ENCODE peak calls at places on chromosomes 11 and 22, in seven cellular contexts. O, H, G, M, C, P and E are unnamed samples.

GRCh38 chr11:20351870-20352269 is 11.6 kb upstream of the HTATIP2 start:
- DNase-seq in H (no peak), O (no peak), M (no peak), P (no peak), G (no peak), C (no peak), E (no peak)

GRCh38 chr11:64249563-64250405 is 1.5 kb upstream of the PLCB3 start:
- DNase-seq in P (no peak), G (no peak), O (no peak), M (no peak), H (no peak), C (no peak), E (no peak)

GRCh38 chr11:47121056-47121455 is 55.6 kb downstream of the ARFGAP2 start:
- DNase-seq in O (no peak), C (no peak), G (no peak), H (no peak), M (no peak), P (no peak), E (no peak)

GRCh38 chr11:27722945-27723344 is 22.7 kb upstream of the BDNF start:
- DNase-seq in C (no peak), M (no peak), P (no peak), H (no peak), O (no peak), G (no peak), E (no peak)

GRCh38 chr22:31230155-31230870 is 18.2 kb downstream of the LIMK2 start:
- DNase-seq in P (no peak), H (no peak), O (peak; percentile 78), M (no peak), C (no peak), G (no peak), E (no peak)

GRCh38 chr11:69122642-69123431 is 32.9 kb upstream of the SMIM38 start:
- DNase-seq in P (peak; percentile 96), G (peak; percentile 83), H (peak; percentile 91), M (no peak), O (peak; percentile 26), C (peak; percentile 56), E (no peak)

GRCh38 chr11:126891556-126892217 is 108.9 kb downstream of the KIRREL3 start:
- DNase-seq in O (no peak), P (no peak), G (no peak), C (no peak), M (no peak), H (no peak), E (no peak)

GRCh38 chr22:24133187-24133965 is 47.9 kb upstream of the SUSD2 start:
- DNase-seq in H (no peak), O (peak; percentile 49), C (no peak), M (no peak), G (no peak), P (no peak), E (no peak)

GRCh38 chr22:49322861-49323622 is 504.6 kb downstream of the BRD1 start:
- DNase-seq in C (no peak), P (peak; percentile 13), O (no peak), G (peak; percentile 2), H (no peak), M (no peak), E (no peak)

GRCh38 chr11:79062814-79063762 is 377.7 kb downstream of the TENM4 start:
- DNase-seq in M (no peak), O (peak; percentile 17), C (peak; percentile 17), H (no peak), P (no peak), G (no peak), E (no peak)

GRCh38 chr22:39493759-39494158 is 8.3 kb upstream of the MIEF1 start:
- DNase-seq in C (no peak), O (no peak), G (no peak), M (no peak), H (no peak), P (no peak), E (no peak)

GRCh38 chr11:112412383-112412782 is 151.7 kb upstream of the PLET1 start:
- DNase-seq in P (no peak), G (no peak), C (no peak), H (no peak), M (no peak), O (no peak), E (no peak)

GRCh38 chr11:17403977-17404759 is 15.7 kb upstream of the KCNJ11 start:
- DNase-seq in H (no peak), O (peak; percentile 36), P (no peak), C (no peak), M (no peak), G (no peak), E (no peak)

GRCh38 chr11:67635231-67635521 is 4.4 kb downstream of the TBX10 start:
- DNase-seq in M (no peak), H (no peak), P (no peak), C (no peak), O (no peak), G (no peak), E (no peak)

GRCh38 chr22:29385305-29385704 is 3.1 kb downstream of the AP1B1 start:
- DNase-seq in H (no peak), G (no peak), M (no peak), C (no peak), P (no peak), O (no peak), E (no peak)

GRCh38 chr22:29390270-29390669 is 1.9 kb upstream of the AP1B1 start:
- DNase-seq in G (no peak), M (no peak), C (no peak), O (no peak), P (no peak), H (no peak), E (no peak)

GRCh38 chr22:29388759-29389090 is 355 bp upstream of the AP1B1 start:
- DNase-seq in P (no peak), M (no peak), G (no peak), O (no peak), H (no peak), C (no peak), E (no peak)

GRCh38 chr22:29385748-29386147 is 2.6 kb downstream of the AP1B1 start:
- DNase-seq in G (no peak), H (no peak), O (peak; percentile 32), M (no peak), P (peak; percentile 57), C (no peak), E (no peak)

DNA sequence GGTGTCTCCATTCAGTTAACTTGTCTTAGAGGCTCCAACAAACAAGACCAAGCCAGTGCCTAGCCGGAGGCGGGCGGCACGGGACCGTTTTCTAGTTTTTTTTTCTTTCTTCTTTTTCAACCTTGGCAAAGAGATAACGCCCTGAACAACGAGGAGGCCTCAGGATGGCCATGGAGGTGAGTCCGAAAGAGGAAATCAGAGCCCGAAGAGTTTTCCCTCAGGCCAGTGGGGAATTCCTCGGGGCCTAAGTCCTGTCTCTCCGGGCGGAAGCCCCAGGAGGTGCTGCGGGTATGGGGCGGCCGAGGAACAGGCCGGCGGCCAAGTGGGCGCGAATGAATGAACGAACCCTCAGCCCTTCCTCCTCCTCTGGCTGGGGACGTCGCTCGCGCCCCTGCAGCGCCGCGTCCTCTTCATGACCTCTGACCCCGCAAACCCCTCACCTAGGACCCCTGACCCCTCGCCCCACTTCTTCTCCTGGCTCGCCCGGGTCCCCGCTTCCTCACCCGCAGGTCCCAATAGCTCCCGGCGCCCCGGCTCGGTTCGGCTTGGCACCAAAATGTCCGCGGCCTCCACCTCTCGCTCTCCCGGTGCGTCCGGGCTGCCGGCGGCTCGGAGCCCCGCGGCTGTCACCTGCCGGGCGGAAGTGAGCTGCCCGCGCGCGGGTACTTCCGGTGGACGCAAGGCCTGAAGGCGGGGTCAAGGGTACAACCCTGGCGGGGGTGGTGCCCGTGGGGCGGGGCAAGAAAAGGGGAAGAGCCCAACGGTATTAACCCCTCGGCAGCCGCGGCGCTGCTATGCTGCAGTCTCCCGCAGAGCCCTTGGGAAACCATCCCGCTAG is at the start of gene AP1B1:
- DNase-seq in O (peak; percentile 96), M (peak; percentile 91), P (peak; percentile 98), G (peak; percentile 80), C (peak; percentile 94), H (peak; percentile 90), E (peak; percentile 79)
- TF ChIP-seq POLR2A in O (peak; percentile 39), M (peak; percentile 19), P (no peak), G (no peak), C (peak; percentile 86), H (peak; percentile 62), E (peak; percentile 73)

GRCh38 chr11:613369-613968 is 2.3 kb downstream of the IRF7 start:
- DNase-seq in C (peak; percentile 89), P (peak; percentile 86), M (no peak), O (peak; percentile 70), H (peak; percentile 63), G (peak; percentile 43), E (peak; percentile 48)
- TF ChIP-seq POLR2A in C (no peak), P (no peak), M (no peak), O (no peak), H (no peak), G (no peak), E (no peak)

DNA sequence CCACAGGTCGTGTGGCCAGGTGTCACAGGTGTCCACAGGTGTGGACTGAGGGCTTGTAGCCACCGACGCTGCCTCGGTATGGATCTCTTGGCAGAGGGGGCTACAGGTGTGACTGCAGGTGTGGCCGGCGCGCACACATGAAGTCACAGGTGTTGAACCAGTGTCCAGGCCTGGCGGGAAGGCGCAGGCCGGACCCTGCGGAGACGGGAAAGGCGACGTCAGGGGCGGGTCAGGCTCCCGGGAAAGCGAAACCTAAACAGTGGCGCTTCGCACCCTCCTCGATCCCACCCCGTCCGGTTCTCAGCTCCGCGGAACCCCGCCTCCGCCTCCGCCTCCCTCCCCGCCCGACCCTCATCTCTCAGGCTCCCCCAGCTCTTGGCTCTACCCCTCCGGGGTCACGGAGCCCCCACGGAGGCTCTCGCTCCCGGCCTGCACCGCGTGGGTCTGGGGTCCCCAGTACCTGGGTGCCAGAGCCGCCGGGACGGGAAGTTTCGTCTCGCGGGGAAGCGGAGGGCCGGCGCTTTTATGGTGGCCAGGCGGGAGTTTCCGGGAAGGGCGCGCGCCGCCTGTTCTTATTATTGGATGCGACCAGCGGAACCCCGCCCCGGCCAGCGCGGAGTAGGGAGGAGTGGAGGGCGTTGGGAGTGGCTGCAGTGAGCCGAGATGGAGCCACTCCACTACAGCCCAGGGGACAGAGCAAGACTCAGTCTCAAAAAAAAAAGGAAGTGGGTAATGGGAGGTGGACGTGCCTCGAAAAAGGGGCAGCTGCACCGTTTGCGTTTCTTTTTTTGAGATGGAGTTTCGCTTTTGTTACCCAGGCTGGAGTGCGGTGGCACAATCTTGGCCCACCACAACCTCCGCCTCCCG is at the start of gene IRF7:
- DNase-seq in M (peak; percentile 88), C (peak; percentile 86), H (peak; percentile 94), O (peak; percentile 98), P (peak; percentile 97), G (peak; percentile 94), E (peak; percentile 92)
- TF ChIP-seq POLR2A in M (peak; percentile 62), C (peak; percentile 81), H (peak; percentile 89), O (peak; percentile 49), P (no peak), G (peak; percentile 68), E (no peak)

DNA sequence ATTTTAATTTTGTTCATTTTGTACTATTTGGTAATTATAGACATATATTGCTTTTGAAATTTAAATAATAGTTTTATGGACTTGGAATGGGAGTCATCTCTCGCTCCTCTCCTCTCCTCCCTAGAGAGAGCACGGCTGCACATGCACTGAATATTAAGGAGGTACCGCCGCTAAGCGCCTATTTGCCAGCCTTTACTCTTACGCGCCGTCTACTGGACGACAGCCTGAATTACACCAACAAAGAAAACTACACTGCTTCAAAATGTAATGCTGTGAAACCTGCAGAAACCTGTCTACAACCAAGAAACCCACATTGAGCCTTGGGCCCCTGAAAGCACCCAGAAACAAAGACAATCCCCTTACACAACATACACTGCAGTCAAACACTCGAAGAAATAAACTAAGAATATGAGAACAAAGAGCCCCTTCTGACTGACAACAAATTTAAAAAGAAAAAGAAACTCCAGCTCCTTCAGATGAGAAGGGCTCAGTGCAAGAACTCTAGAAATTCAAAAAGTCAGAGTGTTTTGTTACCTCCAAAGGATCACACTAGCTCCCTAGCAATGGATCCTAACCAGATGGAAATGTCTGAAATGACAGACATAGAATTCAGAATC is 737.2 kb downstream of the LRRC4C start:
- DNase-seq in G (no peak), M (no peak), C (peak; percentile 7), H (no peak), P (no peak), O (peak; percentile 37), E (no peak)
- TF ChIP-seq POLR2A in G (no peak), M (no peak), C (no peak), H (no peak), P (no peak), O (no peak), E (no peak)